ENCODE peak calls at places on chromosomes 1 and 21, in five cellular contexts. V, W, H, C and D are unnamed samples.

GRCh38 chr1:201119206-201119814 is 7.1 kb upstream of the CACNA1S start:
- DNase-seq in V (no peak), H (peak), C (no peak), W (peak), D (no peak)

GRCh38 chr1:28091043-28091781 is 2.8 kb upstream of the EYA3 start:
- DNase-seq in V (peak), W (peak), H (peak), C (peak), D (peak)

GRCh38 chr1:161381707-161382106 is 14.0 kb upstream of the CFAP126 start:
- DNase-seq in V (no peak), H (no peak), C (no peak), W (no peak), D (no peak)

GRCh38 chr21:18142639-18143038 is 102.0 kb upstream of the CHODL start:
- DNase-seq in H (no peak), C (no peak), V (no peak), W (no peak), D (no peak)

GRCh38 chr1:53332188-53332564 is 4.3 kb upstream of the LRP8 start:
- DNase-seq in H (no peak), C (no peak), V (no peak), W (no peak), D (no peak)

GRCh38 chr1:59290173-59290954 is 6.5 kb upstream of the FGGY start:
- DNase-seq in W (peak), V (no peak), C (peak), H (peak), D (no peak)

GRCh38 chr1:86993269-86993985 is 79.0 kb downstream of the HS2ST1 start:
- DNase-seq in C (peak), W (no peak), V (no peak), H (no peak), D (no peak)

GRCh38 chr1:31704261-31705079 is 653 bp upstream of the COL16A1 start:
- DNase-seq in H (no peak), W (peak), C (no peak), V (no peak), D (peak)

GRCh38 chr1:22141493-22141892 is 1.4 kb downstream of the WNT4 start:
- DNase-seq in H (no peak), C (no peak), V (no peak), W (no peak), D (no peak)

GRCh38 chr1:247540536-247540935 is 4.3 kb upstream of the OR2C3 start:
- DNase-seq in V (no peak), W (no peak), C (no peak), H (no peak), D (no peak)

GRCh38 chr1:43830802-43831201 is 102.8 kb upstream of the ARTN start:
- DNase-seq in H (no peak), V (no peak), C (peak), W (no peak), D (no peak)

GRCh38 chr1:209590405-209590804 is 6.9 kb downstream of the CAMK1G start:
- DNase-seq in V (no peak), W (peak), H (peak), C (no peak), D (no peak)

GRCh38 chr1:219415915-219416314 is 197.0 kb downstream of the ZC3H11B start:
- DNase-seq in H (no peak), W (no peak), V (no peak), C (no peak), D (no peak)

GRCh38 chr1:11285883-11286734 is 13.1 kb downstream of the UBIAD1 start:
- DNase-seq in C (no peak), W (peak), V (no peak), H (peak), D (no peak)

GRCh38 chr1:112402682-112403643 is 6.9 kb downstream of the CTTNBP2NL start:
- DNase-seq in V (no peak), H (no peak), C (no peak), W (peak), D (no peak)

GRCh38 chr21:32336711-32337110 is 38.1 kb downstream of the MRAP start:
- DNase-seq in V (no peak), C (no peak), H (no peak), W (peak), D (no peak)

GRCh38 chr1:156682166-156682890 is 5.1 kb upstream of the NES start:
- DNase-seq in H (no peak), V (no peak), C (no peak), W (no peak), D (no peak)

GRCh38 chr1:156681196-156681595 is 4.0 kb upstream of the NES start:
- DNase-seq in V (no peak), C (no peak), W (no peak), H (no peak), D (no peak)

GRCh38 chr1:156689035-156689959 is 12.1 kb upstream of the NES start:
- DNase-seq in H (peak), W (peak), V (peak), C (peak), D (peak)

GRCh38 chr1:156680056-156680455 is 2.8 kb upstream of the NES start:
- DNase-seq in H (no peak), C (no peak), W (no peak), V (no peak), D (no peak)

DNA sequence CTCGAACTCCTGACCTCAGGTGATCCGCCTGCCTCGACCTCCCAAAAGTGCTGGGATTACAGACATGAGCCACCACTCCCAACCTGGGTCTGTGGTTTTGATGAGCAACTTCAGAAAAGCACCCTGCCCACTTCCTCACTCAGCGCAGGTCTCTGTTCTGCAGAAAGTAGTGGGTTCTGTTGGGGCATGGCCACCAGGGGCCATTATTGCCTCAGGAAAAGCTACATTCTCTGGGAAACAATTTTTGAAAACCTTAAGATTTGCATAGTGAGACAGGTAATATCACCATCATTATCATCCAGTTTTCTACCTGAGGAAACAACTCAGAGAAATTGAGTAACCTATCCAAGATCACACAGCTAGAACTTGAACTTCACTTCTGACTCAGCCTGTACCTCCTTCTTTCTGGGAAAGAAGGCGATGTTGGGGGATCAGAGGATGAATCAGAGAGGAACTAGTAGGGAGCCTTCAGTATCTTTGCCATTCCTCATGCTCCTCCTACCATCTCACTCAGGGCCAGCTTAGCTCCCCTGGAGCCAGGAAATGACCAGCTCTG is 7.1 kb upstream of the NES start:
- DNase-seq in H (no peak), V (no peak), C (peak), W (peak), D (no peak)
- TF ChIP-seq CTCF in H (no peak), V (no peak), C (peak), W (peak), D (peak)

GRCh38 chr1:108692724-108693655 is 880 bp downstream of the PRPF38B start:
- DNase-seq in H (peak), V (peak), C (no peak), W (peak), D (peak)
- TF ChIP-seq CTCF in H (peak), V (no peak), C (peak), W (peak), D (peak)

GRCh38 chr1:220879509-220880366 is 495 bp downstream of the HLX start:
- DNase-seq in V (peak), C (no peak), H (peak), W (peak), D (no peak)
- TF ChIP-seq CTCF in V (no peak), C (no peak), H (peak), W (no peak), D (no peak)

GRCh38 chr1:66335859-66336640 is 197.9 kb upstream of the SGIP1 start:
- DNase-seq in C (no peak), V (peak), H (peak), W (peak), D (no peak)
- TF ChIP-seq CTCF in C (no peak), V (no peak), H (no peak), W (no peak), D (no peak)

GRCh38 chr1:172609528-172609927 is 49.4 kb upstream of the FASLG start:
- DNase-seq in W (peak), C (no peak), H (peak), V (no peak), D (no peak)
- TF ChIP-seq CTCF in W (peak), C (peak), H (peak), V (peak), D (peak)

DNA sequence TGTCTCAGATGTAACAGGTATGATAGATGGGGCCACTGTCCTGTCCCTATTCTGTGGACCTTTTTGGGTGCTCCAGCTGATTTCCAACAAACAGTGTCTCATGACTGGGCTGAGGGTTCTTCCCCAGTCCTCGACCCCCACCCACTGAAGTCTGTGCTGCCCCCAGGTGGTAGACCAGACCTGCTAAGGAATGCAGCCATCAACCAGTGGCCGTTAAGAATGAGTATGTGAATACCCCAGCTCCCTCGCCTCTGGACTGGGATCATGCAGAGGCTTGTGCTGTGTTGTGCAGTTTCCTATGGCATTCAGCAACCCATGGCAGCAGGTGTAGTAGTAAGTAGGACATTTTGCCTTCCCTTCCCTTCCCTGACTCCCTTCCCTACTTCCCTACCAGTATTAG is 183.1 kb upstream of the KAZN start:
- DNase-seq in W (no peak), V (no peak), C (no peak), H (no peak), D (no peak)
- TF ChIP-seq CTCF in W (peak), V (no peak), C (no peak), H (no peak), D (peak)

GRCh38 chr1:1157033-1157365 is 16.7 kb upstream of the TTLL10 start:
- DNase-seq in W (no peak), H (no peak), C (no peak), V (no peak), D (no peak)
- TF ChIP-seq CTCF in W (no peak), H (no peak), C (no peak), V (no peak), D (no peak)

GRCh38 chr21:44325386-44326271 is 13.6 kb downstream of the CFAP410 start:
- DNase-seq in C (no peak), V (no peak), H (no peak), W (no peak), D (no peak)

GRCh38 chr21:44327603-44327974 is 11.6 kb downstream of the CFAP410 start:
- DNase-seq in C (no peak), V (no peak), W (no peak), H (no peak), D (no peak)

GRCh38 chr21:44326272-44326647 is 12.9 kb downstream of the CFAP410 start:
- DNase-seq in W (no peak), C (no peak), H (no peak), V (no peak), D (no peak)

GRCh38 chr21:44328242-44328895 is 10.8 kb downstream of the CFAP410 start:
- DNase-seq in V (no peak), W (no peak), H (no peak), C (no peak), D (no peak)

GRCh38 chr21:44326716-44327602 is 12.2 kb downstream of the CFAP410 start:
- DNase-seq in H (no peak), V (no peak), C (no peak), W (no peak), D (no peak)
- TF ChIP-seq CTCF in H (no peak), V (no peak), C (no peak), W (no peak), D (no peak)

GRCh38 chr1:172605641-172606040 is 53.3 kb upstream of the FASLG start:
- DNase-seq in C (no peak), H (no peak), V (no peak), W (no peak), D (no peak)
- TF ChIP-seq CTCF in C (no peak), H (no peak), V (no peak), W (no peak), D (no peak)